ENCODE peak calls at places on chromosome 17, in five cellular contexts. One of them, this sample, is unnamed.

GRCh38 chr17:38751144-38751802 is 1.3 kb upstream of the PSMB3 start:
- DNase-seq in IMR-90: peak; percentile 21
- DNase-seq in fibroblast of lung: no peak
- DNase-seq in NT2/D1: no peak
- DNase-seq in H9: no peak
- DNase-seq in this sample: no peak

GRCh38 chr17:63641678-63642077 is 19.5 kb downstream of the MAP3K3 start:
- DNase-seq in IMR-90: no peak
- DNase-seq in NT2/D1: no peak
- DNase-seq in H9: no peak
- DNase-seq in fibroblast of lung: no peak
- DNase-seq in this sample: no peak

GRCh38 chr17:54903375-54903774 is 2.7 kb downstream of the TOM1L1 start:
- DNase-seq in H9: no peak
- DNase-seq in NT2/D1: no peak
- DNase-seq in IMR-90: no peak
- DNase-seq in fibroblast of lung: peak; percentile 23
- DNase-seq in this sample: peak; percentile 14

GRCh38 chr17:2214047-2214717 is 89.4 kb downstream of the SMG6 start:
- DNase-seq in IMR-90: peak; percentile 93
- DNase-seq in H9: no peak
- DNase-seq in fibroblast of lung: peak; percentile 95
- DNase-seq in NT2/D1: no peak
- DNase-seq in this sample: peak; percentile 93

GRCh38 chr17:68733241-68734176 is 132.3 kb upstream of the FAM20A start:
- DNase-seq in IMR-90: peak; percentile 72
- DNase-seq in NT2/D1: peak; percentile 46
- DNase-seq in fibroblast of lung: peak; percentile 71
- DNase-seq in H9: peak; percentile 70
- DNase-seq in this sample: peak; percentile 58

GRCh38 chr17:42133461-42134041 is 10.9 kb downstream of the HSPB9 start:
- DNase-seq in H9: no peak
- DNase-seq in IMR-90: no peak
- DNase-seq in NT2/D1: no peak
- DNase-seq in fibroblast of lung: no peak
- DNase-seq in this sample: no peak

GRCh38 chr17:15262291-15263205 is 2.6 kb downstream of the PMP22 start:
- DNase-seq in H9: peak; percentile 89
- DNase-seq in NT2/D1: peak; percentile 40
- DNase-seq in fibroblast of lung: peak; percentile 89
- DNase-seq in IMR-90: peak; percentile 83
- DNase-seq in this sample: peak; percentile 85

GRCh38 chr17:15236281-15237105 is 28.6 kb downstream of the PMP22 start:
- DNase-seq in H9: peak; percentile 31
- DNase-seq in IMR-90: peak; percentile 23
- DNase-seq in fibroblast of lung: peak; percentile 25
- DNase-seq in NT2/D1: no peak
- DNase-seq in this sample: peak; percentile 16

GRCh38 chr17:79874329-79874981 is 35.2 kb upstream of the CBX4 start:
- DNase-seq in NT2/D1: peak; percentile 16
- DNase-seq in fibroblast of lung: peak; percentile 20
- DNase-seq in H9: no peak
- DNase-seq in IMR-90: peak; percentile 24
- DNase-seq in this sample: peak; percentile 5

GRCh38 chr17:51135956-51136355 is 15.3 kb upstream of the SPAG9 start:
- DNase-seq in NT2/D1: no peak
- DNase-seq in IMR-90: no peak
- DNase-seq in fibroblast of lung: no peak
- DNase-seq in H9: no peak
- DNase-seq in this sample: no peak

GRCh38 chr17:51128089-51128488 is 7.4 kb upstream of the SPAG9 start:
- DNase-seq in H9: peak; percentile 39
- DNase-seq in NT2/D1: no peak
- DNase-seq in IMR-90: no peak
- DNase-seq in fibroblast of lung: no peak
- DNase-seq in this sample: no peak

GRCh38 chr17:51133365-51133764 is 12.7 kb upstream of the SPAG9 start:
- DNase-seq in H9: no peak
- DNase-seq in NT2/D1: no peak
- DNase-seq in IMR-90: no peak
- DNase-seq in fibroblast of lung: peak; percentile 15
- DNase-seq in this sample: no peak
- H3K9ac ChIP-seq in H9: no peak overlapping the region
- H3K9ac ChIP-seq in NT2/D1: no peak overlapping the region
- H3K9ac ChIP-seq in IMR-90: no peak overlapping the region
- H3K9ac ChIP-seq in fibroblast of lung: no peak overlapping the region
- H3K9ac ChIP-seq in this sample: no peak overlapping the region

DNA sequence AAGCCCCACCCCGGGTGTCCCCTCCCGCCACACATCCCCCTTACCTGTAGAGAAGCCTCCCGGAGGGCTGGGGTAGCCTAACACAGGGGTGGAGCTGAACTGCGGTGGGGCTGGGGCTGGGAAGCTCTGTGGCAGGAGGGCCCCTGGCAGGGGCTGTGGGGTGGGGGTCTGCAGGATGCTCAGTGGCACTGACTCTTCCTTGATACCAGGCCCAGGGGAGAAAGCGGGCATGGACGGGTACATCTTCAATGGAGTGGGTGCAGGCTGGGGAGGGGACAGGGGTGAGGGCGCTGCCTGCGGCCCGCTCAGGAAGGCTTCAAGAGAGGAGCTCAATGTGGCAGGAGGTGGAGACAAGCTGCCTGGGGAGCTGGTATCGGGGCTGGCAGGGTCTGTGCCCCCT is 16.7 kb downstream of the SREBF1 start:
- DNase-seq in IMR-90: no peak
- DNase-seq in NT2/D1: no peak
- DNase-seq in fibroblast of lung: no peak
- DNase-seq in H9: no peak
- DNase-seq in this sample: no peak
- H3K9ac ChIP-seq in IMR-90: no peak overlapping the region
- H3K9ac ChIP-seq in NT2/D1: peak overlapping the region; percentile 50
- H3K9ac ChIP-seq in fibroblast of lung: no peak overlapping the region
- H3K9ac ChIP-seq in H9: no peak overlapping the region
- H3K9ac ChIP-seq in this sample: peak overlapping the region; percentile 16

DNA sequence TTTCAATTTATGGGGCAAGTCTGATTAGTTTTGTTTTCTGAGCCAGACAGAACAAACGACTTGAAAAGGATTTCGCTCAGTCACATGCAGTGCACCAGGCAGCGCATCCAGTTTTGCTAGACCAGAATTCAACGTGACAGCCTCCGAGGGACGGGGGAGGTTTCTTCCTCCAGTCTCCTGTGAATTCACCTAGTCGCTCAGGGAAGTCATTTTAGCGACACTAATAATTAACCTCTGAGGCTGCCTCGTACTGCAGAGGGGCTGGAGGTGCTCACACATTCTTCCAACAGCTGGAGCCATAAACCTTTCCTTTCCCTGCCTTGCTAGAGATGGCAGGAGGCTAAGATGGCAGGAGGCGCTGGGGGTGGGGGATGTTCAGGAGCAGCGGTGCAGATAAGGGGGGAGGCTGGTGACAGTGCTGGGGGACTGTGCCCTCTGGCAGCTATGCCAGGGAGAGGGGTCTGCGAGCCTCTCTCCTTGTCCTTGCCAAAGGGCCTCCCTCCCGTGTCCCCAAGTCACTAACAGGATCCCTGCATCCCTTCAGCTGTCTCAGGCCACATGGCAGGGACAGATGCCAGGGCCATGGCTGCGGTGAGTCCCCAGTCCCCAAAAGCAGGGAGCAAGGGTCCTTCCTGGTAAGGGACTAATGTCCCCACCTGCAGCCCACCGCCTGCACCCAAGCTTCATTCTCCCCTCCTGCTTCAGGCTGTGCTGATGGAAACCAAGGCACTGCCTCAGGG is 24.1 kb downstream of the MXRA7 start:
- DNase-seq in H9: no peak
- DNase-seq in NT2/D1: no peak
- DNase-seq in IMR-90: no peak
- DNase-seq in fibroblast of lung: no peak
- DNase-seq in this sample: no peak
- H3K9ac ChIP-seq in H9: no peak overlapping the region
- H3K9ac ChIP-seq in NT2/D1: peak overlapping the region; percentile 33
- H3K9ac ChIP-seq in IMR-90: no peak overlapping the region
- H3K9ac ChIP-seq in fibroblast of lung: no peak overlapping the region
- H3K9ac ChIP-seq in this sample: no peak overlapping the region

GRCh38 chr17:81285179-81285878 is 9.8 kb downstream of the SLC38A10 start:
- DNase-seq in IMR-90: peak; percentile 8
- DNase-seq in H9: no peak
- DNase-seq in fibroblast of lung: peak; percentile 34
- DNase-seq in NT2/D1: no peak
- DNase-seq in this sample: peak; percentile 6
- H3K9ac ChIP-seq in IMR-90: no peak overlapping the region
- H3K9ac ChIP-seq in H9: no peak overlapping the region
- H3K9ac ChIP-seq in fibroblast of lung: peak overlapping the region; percentile 61
- H3K9ac ChIP-seq in NT2/D1: peak overlapping the region; percentile 64
- H3K9ac ChIP-seq in this sample: peak overlapping the region; percentile 49

DNA sequence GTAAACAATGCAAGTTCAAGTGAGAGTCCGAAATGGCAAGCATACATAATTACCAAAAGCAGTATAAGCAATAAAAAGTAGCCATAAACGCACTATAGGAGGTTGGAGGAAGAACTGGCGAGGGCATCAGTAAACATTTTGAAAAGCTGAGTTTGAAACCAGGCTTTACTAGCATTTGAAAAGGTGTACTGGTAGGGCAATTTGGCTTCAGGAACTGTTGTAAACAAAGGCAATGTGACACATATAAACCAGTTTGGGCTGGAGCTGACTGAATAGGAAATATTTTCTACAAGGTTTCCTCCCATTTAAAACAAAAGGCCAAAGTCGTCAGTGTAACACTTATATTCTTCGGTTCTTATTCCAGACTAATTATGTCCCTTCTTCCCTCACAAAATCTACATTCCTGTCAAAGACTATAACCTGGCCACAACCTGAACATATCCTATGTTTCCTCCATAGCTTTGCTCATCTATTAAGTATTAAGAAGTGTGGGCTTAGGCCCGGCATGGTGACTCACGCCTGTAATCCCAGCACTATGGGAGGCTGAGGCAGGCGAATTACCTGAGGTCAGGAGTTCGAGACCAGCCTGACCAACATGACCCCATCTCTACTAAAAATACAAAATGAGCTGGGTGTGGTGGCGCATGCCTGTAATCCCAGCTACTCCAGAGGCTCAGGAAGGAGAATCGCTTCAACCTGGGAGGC is 7.8 kb downstream of the CBX1 start:
- DNase-seq in H9: no peak
- DNase-seq in IMR-90: no peak
- DNase-seq in fibroblast of lung: no peak
- DNase-seq in NT2/D1: no peak
- DNase-seq in this sample: no peak
- H3K9ac ChIP-seq in H9: no peak overlapping the region
- H3K9ac ChIP-seq in IMR-90: no peak overlapping the region
- H3K9ac ChIP-seq in fibroblast of lung: no peak overlapping the region
- H3K9ac ChIP-seq in NT2/D1: no peak overlapping the region
- H3K9ac ChIP-seq in this sample: no peak overlapping the region

This sample was measured in astrocyte.